ENCODE peak calls at places on chromosome 7, in nine cellular contexts. L, K, D, A, R, C, F, G and V are unnamed samples.
A peak's percentile ranks its signal among the peaks of the same experiment; 100 is the strongest.

GRCh38 chr7:94908204-94909022 is 1.0 kb downstream of the PPP1R9A start:
- DNase-seq in G (no peak), A (peak; percentile 72), R (no peak), L (no peak), C (peak; percentile 32), D (peak; percentile 58), K (peak; percentile 33), F (peak; percentile 56), V (no peak)

GRCh38 chr7:30674420-30674819 is 7.8 kb downstream of the CRHR2 start:
- DNase-seq in D (no peak), F (no peak), G (no peak), K (no peak), A (no peak), L (no peak), C (no peak), R (no peak), V (no peak)

GRCh38 chr7:18753972-18754610 is 258.5 kb downstream of the HDAC9 start:
- DNase-seq in L (no peak), R (no peak), G (peak; percentile 95), K (peak; percentile 99), C (no peak), D (no peak), A (no peak), F (no peak), V (no peak)

GRCh38 chr7:125492521-125492920 is 562.9 kb upstream of the POT1 start:
- DNase-seq in A (no peak), G (no peak), F (no peak), L (no peak), C (no peak), D (no peak), R (no peak), K (no peak), V (no peak)

GRCh38 chr7:1086588-1087461 is 1.1 kb upstream of the GPER1 start:
- DNase-seq in C (peak; percentile 73), G (peak; percentile 42), R (peak; percentile 78), D (peak; percentile 76), F (peak; percentile 82), K (peak; percentile 61), A (peak; percentile 86), L (no peak), V (no peak)

GRCh38 chr7:40586197-40586596 is 451.4 kb downstream of the SUGCT start:
- DNase-seq in C (peak; percentile 31), A (no peak), D (no peak), L (no peak), F (no peak), K (peak; percentile 87), G (peak; percentile 79), R (no peak), V (no peak)

GRCh38 chr7:29000346-29000745 is 42.2 kb upstream of the TRIL start:
- DNase-seq in K (no peak), D (no peak), L (peak; percentile 16), F (no peak), G (no peak), A (no peak), C (no peak), R (no peak), V (no peak)

GRCh38 chr7:34312624-34313023 is 345.4 kb upstream of the NPSR1 start:
- DNase-seq in C (no peak), R (no peak), F (no peak), L (no peak), A (no peak), G (no peak), D (no peak), K (no peak), V (no peak)

GRCh38 chr7:93402944-93403343 is 170.8 kb downstream of the VPS50 start:
- DNase-seq in C (no peak), G (no peak), L (no peak), K (no peak), R (no peak), A (no peak), D (no peak), F (no peak), V (no peak)

GRCh38 chr7:116277070-116277469 is 66.7 kb downstream of the TES start:
- DNase-seq in G (no peak), L (no peak), F (no peak), A (no peak), D (no peak), R (no peak), C (no peak), K (no peak), V (no peak)

GRCh38 chr7:82382276-82382675 is 61.3 kb downstream of the CACNA2D1 start:
- DNase-seq in K (peak; percentile 12), G (no peak), L (no peak), R (no peak), F (no peak), D (no peak), C (no peak), A (peak; percentile 44), V (no peak)

GRCh38 chr7:14375998-14376397 is 386.5 kb upstream of the ETV1 start:
- DNase-seq in G (no peak), D (no peak), R (no peak), F (no peak), A (no peak), K (no peak), C (no peak), L (no peak), V (no peak)

GRCh38 chr7:16023046-16023445 is 336.6 kb upstream of the MEOX2 start:
- DNase-seq in L (no peak), A (no peak), C (peak; percentile 72), K (no peak), G (no peak), F (no peak), D (no peak), R (no peak), V (no peak)

GRCh38 chr7:34322841-34323240 is 335.2 kb upstream of the NPSR1 start:
- DNase-seq in C (no peak), K (no peak), G (no peak), F (no peak), R (no peak), L (no peak), D (no peak), A (no peak), V (no peak)

GRCh38 chr7:149525280-149525679 is 27.7 kb upstream of the ZNF746 start:
- DNase-seq in R (no peak), F (no peak), K (no peak), G (no peak), D (no peak), L (no peak), A (no peak), C (no peak), V (no peak)

GRCh38 chr7:16348251-16348650 is 73.1 kb downstream of the CRPPA start:
- DNase-seq in F (no peak), D (no peak), G (no peak), R (no peak), A (no peak), C (no peak), L (no peak), K (no peak), V (no peak)

GRCh38 chr7:1520574-1521234 is 9.8 kb upstream of the MAFK start:
- DNase-seq in R (no peak), C (peak; percentile 85), G (peak; percentile 99), D (no peak), A (no peak), L (no peak), K (peak; percentile 90), F (no peak), V (no peak)

GRCh38 chr7:91243591-91244368 is 20.5 kb upstream of the FZD1 start:
- DNase-seq in C (no peak), F (no peak), G (no peak), D (no peak), L (no peak), R (no peak), K (peak; percentile 49), A (no peak), V (no peak)

GRCh38 chr7:115066050-115066449 is 144.2 kb downstream of the MDFIC start:
- DNase-seq in F (no peak), C (no peak), R (no peak), K (no peak), D (no peak), A (no peak), G (no peak), L (no peak), V (no peak)

GRCh38 chr7:47500103-47500563 is 81.8 kb downstream of the TNS3 start:
- DNase-seq in F (peak; percentile 92), D (no peak), A (no peak), C (no peak), L (no peak), G (no peak), K (no peak), R (no peak), V (no peak)

GRCh38 chr7:28785002-28785995 is 172.8 kb downstream of the TRIL start:
- DNase-seq in A (no peak), D (no peak), L (no peak), K (no peak), G (no peak), C (no peak), F (no peak), R (no peak), V (no peak)

GRCh38 chr7:40570218-40570617 is 435.4 kb downstream of the SUGCT start:
- DNase-seq in K (peak; percentile 77), R (no peak), A (peak; percentile 38), D (no peak), L (no peak), G (peak; percentile 7), C (no peak), F (no peak), V (no peak)

GRCh38 chr7:101859411-101860106 is 42.1 kb downstream of the CUX1 start:
- DNase-seq in C (peak; percentile 72), G (no peak), R (no peak), D (no peak), F (no peak), K (no peak), A (no peak), L (no peak), V (no peak)
- H3K27ac ChIP-seq in C (no peak overlapping the region), G (no peak overlapping the region), R (no peak overlapping the region), D (peak overlapping the region; percentile 1), F (peak overlapping the region; percentile 19), K (no peak overlapping the region), A (peak overlapping the region; percentile 13), L (peak overlapping the region; percentile 76), V (no peak overlapping the region)

GRCh38 chr7:144410441-144410840 is 6.9 kb upstream of the NOBOX start:
- DNase-seq in F (no peak), C (no peak), G (no peak), A (no peak), K (no peak), D (no peak), L (no peak), R (no peak), V (no peak)
- H3K27ac ChIP-seq in F (no peak overlapping the region), C (no peak overlapping the region), G (no peak overlapping the region), A (no peak overlapping the region), K (no peak overlapping the region), D (no peak overlapping the region), L (no peak overlapping the region), R (no peak overlapping the region), V (no peak overlapping the region)

GRCh38 chr7:111510062-111510461 is 52.2 kb downstream of the IMMP2L start:
- DNase-seq in L (no peak), R (no peak), K (no peak), D (no peak), F (no peak), A (no peak), G (no peak), C (no peak), V (no peak)
- H3K27ac ChIP-seq in L (no peak overlapping the region), R (no peak overlapping the region), K (no peak overlapping the region), D (no peak overlapping the region), F (no peak overlapping the region), A (no peak overlapping the region), G (no peak overlapping the region), C (no peak overlapping the region), V (peak overlapping the region; percentile 58)

DNA sequence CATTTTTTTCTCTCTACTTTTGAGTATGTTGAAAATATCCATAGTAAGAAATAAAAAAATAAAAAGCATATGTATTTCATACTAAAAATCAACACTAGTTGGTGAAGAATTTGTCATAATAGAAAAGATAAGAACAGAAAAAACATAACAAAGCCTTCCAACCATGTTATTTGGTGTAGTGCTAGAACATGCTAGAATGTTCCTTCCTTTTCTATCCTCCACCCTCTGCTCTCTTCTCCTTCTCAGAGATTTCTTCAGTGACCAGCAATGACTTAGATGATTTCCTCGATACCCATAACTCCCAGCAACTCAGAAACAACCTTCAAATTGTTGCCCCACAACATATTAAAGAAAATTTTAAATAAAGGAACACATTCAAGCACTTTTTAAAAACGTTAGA is 2.6 kb downstream of the ZC3HAV1 start:
- DNase-seq in F (no peak), D (no peak), C (no peak), A (no peak), K (no peak), L (no peak), G (no peak), R (no peak), V (no peak)
- H3K27ac ChIP-seq in F (peak overlapping the region; percentile 98), D (peak overlapping the region; percentile 95), C (no peak overlapping the region), A (no peak overlapping the region), K (no peak overlapping the region), L (peak overlapping the region; percentile 96), G (no peak overlapping the region), R (peak overlapping the region; percentile 56), V (no peak overlapping the region)